ENCODE peak calls at places on chromosomes 2 and 18, in six cellular contexts. R is IMR-90, N is neuronal stem cell, E is H9, B is trophoblast cell, Z is H1. L is an unnamed sample.

GRCh38 chr2:42141687-42142475 is 27.3 kb upstream of the EML4 start:
- DNase-seq in R (peak), N (no peak), E (peak), B (no peak), Z (no peak), L (peak)

GRCh38 chr2:168336786-168337388 is 89.5 kb upstream of the STK39 start:
- DNase-seq in R (no peak), N (no peak), E (peak), B (peak), Z (peak), L (no peak)

GRCh38 chr2:169716229-169716886 is 17.3 kb upstream of the KLHL23 start:
- DNase-seq in R (peak), N (no peak), E (no peak), B (no peak), Z (no peak), L (peak)

GRCh38 chr2:70141754-70142589 is 48.8 kb downstream of the C2orf42 start:
- DNase-seq in R (peak), N (peak), E (peak), B (peak), Z (peak), L (peak)

GRCh38 chr2:160022162-160022561 is 40.3 kb downstream of the PLA2R1 start:
- DNase-seq in R (no peak), N (no peak), E (no peak), B (no peak), Z (no peak), L (no peak)

GRCh38 chr18:45565280-45565970 is 49.9 kb upstream of the SLC14A2 start:
- DNase-seq in R (no peak), N (no peak), E (no peak), B (no peak), Z (no peak), L (peak)

GRCh38 chr18:46751882-46752281 is 5.0 kb downstream of the ST8SIA5 start:
- DNase-seq in R (no peak), N (no peak), E (no peak), B (no peak), Z (no peak), L (no peak)

GRCh38 chr2:667332-668000 is 9.7 kb downstream of the TMEM18 start:
- DNase-seq in R (peak), N (no peak), E (peak), B (peak), Z (no peak), L (peak)

GRCh38 chr2:1521878-1522495 is 108.7 kb downstream of the TPO start:
- DNase-seq in R (no peak), N (no peak), E (no peak), B (no peak), Z (no peak), L (no peak)

GRCh38 chr2:98012561-98012979 is 16.8 kb upstream of the TMEM131 start:
- DNase-seq in R (no peak), N (no peak), E (no peak), B (peak), Z (no peak), L (no peak)

GRCh38 chr2:45585267-45585861 is 25.7 kb downstream of the SRBD1 start:
- DNase-seq in R (peak), N (no peak), E (no peak), B (peak), Z (no peak), L (peak)

GRCh38 chr18:5770176-5770575 is 125.1 kb downstream of the TMEM200C start:
- DNase-seq in R (no peak), N (no peak), E (no peak), B (peak), Z (no peak), L (no peak)

GRCh38 chr2:33437815-33438214 is 38.6 kb upstream of the RASGRP3 start:
- DNase-seq in R (no peak), N (no peak), E (no peak), B (no peak), Z (no peak), L (peak)

GRCh38 chr2:20596193-20596972 is 54.5 kb downstream of the HS1BP3 start:
- DNase-seq in R (no peak), N (no peak), E (no peak), B (no peak), Z (no peak), L (peak)

GRCh38 chr2:8298783-8299182 is 383.1 kb upstream of the ID2 start:
- DNase-seq in R (no peak), N (no peak), E (no peak), B (peak), Z (no peak), L (peak)

GRCh38 chr2:43905388-43905803 is 66.6 kb downstream of the ABCG8 start:
- DNase-seq in R (no peak), N (no peak), E (no peak), B (peak), Z (no peak), L (no peak)

GRCh38 chr2:165794520-165794882 is 454 bp upstream of the GALNT3 start:
- DNase-seq in R (peak), N (peak), E (peak), B (peak), Z (no peak), L (peak)

GRCh38 chr2:165795011-165795410 is 964 bp upstream of the GALNT3 start:
- DNase-seq in R (peak), N (no peak), E (no peak), B (no peak), Z (no peak), L (peak)

GRCh38 chr2:165793161-165793778 is 777 bp downstream of the GALNT3 start:
- DNase-seq in R (no peak), N (peak), E (peak), B (peak), Z (peak), L (peak)

GRCh38 chr2:165791811-165792454 is 2.1 kb downstream of the GALNT3 start:
- DNase-seq in R (peak), N (no peak), E (no peak), B (peak), Z (no peak), L (peak)

GRCh38 chr2:165793779-165794519 is at the start of gene GALNT3:
- DNase-seq in R (no peak), N (peak), E (peak), B (peak), Z (peak), L (peak)
- H3K18ac ChIP-seq in R (no peak), N (peak), E (peak), B (peak), Z (peak), L (peak)

GRCh38 chr2:5696741-5697521 is 4.7 kb downstream of the SOX11 start:
- DNase-seq in R (peak), N (no peak), E (peak), B (no peak), Z (peak), L (peak)

GRCh38 chr2:5699963-5700362 is 7.8 kb downstream of the SOX11 start:
- DNase-seq in R (no peak), N (no peak), E (no peak), B (no peak), Z (no peak), L (no peak)

GRCh38 chr2:5696351-5696740 is 4.2 kb downstream of the SOX11 start:
- DNase-seq in R (peak), N (no peak), E (peak), B (no peak), Z (peak), L (peak)

GRCh38 chr2:5697554-5697953 is 5.4 kb downstream of the SOX11 start:
- DNase-seq in R (no peak), N (no peak), E (no peak), B (no peak), Z (no peak), L (no peak)

DNA sequence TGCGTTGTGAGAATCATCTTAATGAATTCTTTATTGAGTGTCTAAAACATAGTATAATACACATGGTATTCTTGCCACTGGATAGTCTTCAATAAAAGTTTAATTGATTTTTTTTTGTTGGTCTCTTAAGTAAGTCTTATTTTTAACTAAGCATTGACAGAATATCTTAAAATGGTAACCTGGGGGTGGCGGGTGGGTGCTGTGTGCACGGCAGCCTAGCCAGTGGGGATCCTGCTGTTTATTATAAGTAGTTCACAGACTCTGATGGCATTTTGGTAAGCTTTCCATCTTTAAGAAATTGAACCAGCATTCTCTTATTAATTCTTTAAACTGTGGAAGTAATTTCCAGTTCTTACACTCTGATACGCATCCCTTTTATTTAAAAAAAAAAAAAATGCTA is 6.0 kb downstream of the SOX11 start:
- DNase-seq in R (no peak), N (no peak), E (no peak), B (no peak), Z (no peak), L (no peak)
- H3K14ac ChIP-seq in R (no peak), N (no peak), E (no peak), B (no peak), Z (no peak), L (no peak)

DNA sequence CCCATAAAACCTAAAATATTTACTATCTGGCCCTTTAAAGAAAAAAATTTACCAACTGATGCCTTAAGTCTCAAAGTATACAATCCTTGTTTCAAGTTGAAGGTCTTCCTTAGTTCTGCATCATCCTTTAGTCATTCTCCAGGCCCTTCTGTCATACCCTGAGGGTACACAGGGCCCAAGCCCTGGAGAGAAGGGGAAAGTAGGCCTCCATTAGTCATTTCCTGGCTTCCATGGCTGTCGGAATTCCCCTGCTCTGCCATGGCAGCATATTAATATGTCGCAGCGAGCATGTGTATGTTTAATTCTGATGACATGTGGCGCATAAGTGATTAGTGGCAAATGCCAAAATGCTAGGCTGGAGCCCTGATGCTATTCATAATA is 22.0 kb downstream of the GPR39 start:
- DNase-seq in R (peak), N (no peak), E (no peak), B (peak), Z (no peak), L (peak)
- H3K9ac ChIP-seq in R (no peak), N (no peak), E (no peak), B (no peak), Z (no peak), L (peak)

GRCh38 chr2:240903191-240904060 is 2.7 kb upstream of the CROCC2 start:
- DNase-seq in R (no peak), N (no peak), E (no peak), B (no peak), Z (no peak), L (no peak)

GRCh38 chr2:240904216-240905175 is 1.6 kb upstream of the CROCC2 start:
- DNase-seq in R (no peak), N (no peak), E (no peak), B (no peak), Z (no peak), L (no peak)

GRCh38 chr2:240900141-240900860 is 4.3 kb upstream of the MAB21L4 start:
- DNase-seq in R (no peak), N (no peak), E (no peak), B (no peak), Z (no peak), L (no peak)

GRCh38 chr2:240902615-240903041 is 3.5 kb upstream of the CROCC2 start:
- DNase-seq in R (no peak), N (no peak), E (no peak), B (peak), Z (no peak), L (no peak)

GRCh38 chr2:240901986-240902614 is 4.0 kb upstream of the CROCC2 start:
- DNase-seq in R (no peak), N (no peak), E (no peak), B (no peak), Z (no peak), L (no peak)
- H3K18ac ChIP-seq in R (no peak), N (peak), E (no peak), B (no peak), Z (no peak), L (no peak)

DNA sequence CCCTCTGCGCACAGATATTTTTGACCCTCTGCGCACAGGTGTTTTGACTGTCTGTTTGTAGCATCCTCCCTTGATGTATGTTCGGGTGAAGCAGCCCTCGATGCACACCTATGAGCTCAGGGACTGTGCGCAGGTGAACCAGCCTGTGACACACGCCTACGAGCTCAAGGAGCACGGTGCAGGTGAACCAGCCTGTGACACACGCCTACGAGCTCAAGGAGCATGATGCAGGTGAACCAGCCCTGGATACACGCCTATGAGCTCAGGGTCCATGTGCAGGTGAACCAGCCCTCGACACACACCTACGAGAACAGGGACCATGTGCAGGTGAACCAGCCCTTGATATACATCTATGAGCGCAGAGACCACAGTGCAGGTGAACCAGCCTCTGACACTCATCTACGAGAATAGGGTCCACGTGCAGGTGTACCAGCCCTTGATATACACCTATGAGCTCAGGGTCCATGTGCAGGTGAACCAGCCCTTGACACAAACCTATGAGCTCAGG is 33.8 kb downstream of the SH3BP4 start:
- DNase-seq in R (no peak), N (no peak), E (no peak), B (no peak), Z (no peak), L (no peak)
- H3K14ac ChIP-seq in R (peak), N (no peak), E (no peak), B (no peak), Z (no peak), L (no peak)